ENCODE peak calls at places on chromosomes 12 and 14, in five cellular contexts. One of them, this sample, is unnamed.

GRCh38 chr14:85296466-85297210 is 233.3 kb upstream of the FLRT2 start:
- DNase-seq in H9: no peak
- DNase-seq in trophoblast cell: no peak
- DNase-seq in mesenchymal stem cell: peak; percentile 87
- DNase-seq in H1: no peak
- DNase-seq in this sample: no peak

GRCh38 chr12:113853491-113853890 is 112.6 kb downstream of the RBM19 start:
- DNase-seq in trophoblast cell: no peak
- DNase-seq in mesenchymal stem cell: no peak
- DNase-seq in H9: no peak
- DNase-seq in H1: no peak
- DNase-seq in this sample: no peak

GRCh38 chr12:31590730-31591307 is at the start of gene DENND5B:
- DNase-seq in mesenchymal stem cell: peak; percentile 75
- DNase-seq in trophoblast cell: peak; percentile 70
- DNase-seq in H1: no peak
- DNase-seq in H9: peak; percentile 65
- DNase-seq in this sample: peak; percentile 71

GRCh38 chr12:122072031-122072970 is 6.3 kb upstream of the MLXIP start:
- DNase-seq in trophoblast cell: no peak
- DNase-seq in mesenchymal stem cell: peak; percentile 93
- DNase-seq in H9: no peak
- DNase-seq in H1: no peak
- DNase-seq in this sample: no peak

GRCh38 chr12:188910-189621 is 24.9 kb downstream of the SLC6A12 start:
- DNase-seq in H1: no peak
- DNase-seq in H9: peak; percentile 82
- DNase-seq in mesenchymal stem cell: peak; percentile 57
- DNase-seq in trophoblast cell: peak; percentile 60
- DNase-seq in this sample: peak; percentile 54

GRCh38 chr14:67428501-67429031 is 16.6 kb upstream of the PLEK2 start:
- DNase-seq in mesenchymal stem cell: peak; percentile 57
- DNase-seq in trophoblast cell: peak; percentile 95
- DNase-seq in H9: peak; percentile 50
- DNase-seq in H1: no peak
- DNase-seq in this sample: no peak

GRCh38 chr12:82937151-82937550 is 250.4 kb downstream of the TMTC2 start:
- DNase-seq in trophoblast cell: peak; percentile 9
- DNase-seq in H9: no peak
- DNase-seq in H1: no peak
- DNase-seq in mesenchymal stem cell: no peak
- DNase-seq in this sample: no peak

GRCh38 chr14:76331328-76332011 is 44.5 kb upstream of the ESRRB start:
- DNase-seq in mesenchymal stem cell: no peak
- DNase-seq in trophoblast cell: no peak
- DNase-seq in H9: no peak
- DNase-seq in H1: no peak
- DNase-seq in this sample: no peak

GRCh38 chr12:111447571-111448265 is 42.0 kb downstream of the SH2B3 start:
- DNase-seq in H1: no peak
- DNase-seq in trophoblast cell: no peak
- DNase-seq in mesenchymal stem cell: no peak
- DNase-seq in H9: no peak
- DNase-seq in this sample: no peak

GRCh38 chr14:20696776-20697175 is 8.2 kb downstream of the ANG start:
- DNase-seq in mesenchymal stem cell: no peak
- DNase-seq in trophoblast cell: no peak
- DNase-seq in H9: no peak
- DNase-seq in H1: no peak
- DNase-seq in this sample: no peak

GRCh38 chr14:101636081-101636560 is 74.8 kb downstream of the DIO3 start:
- DNase-seq in H9: no peak
- DNase-seq in mesenchymal stem cell: no peak
- DNase-seq in H1: no peak
- DNase-seq in trophoblast cell: no peak
- DNase-seq in this sample: no peak

GRCh38 chr12:101078881-101079280 is 131.2 kb downstream of the SLC5A8 start:
- DNase-seq in H9: no peak
- DNase-seq in H1: no peak
- DNase-seq in mesenchymal stem cell: no peak
- DNase-seq in trophoblast cell: no peak
- DNase-seq in this sample: no peak

GRCh38 chr14:35112641-35113040 is 9.1 kb downstream of the PPP2R3C start:
- DNase-seq in H1: no peak
- DNase-seq in trophoblast cell: peak; percentile 51
- DNase-seq in mesenchymal stem cell: no peak
- DNase-seq in H9: no peak
- DNase-seq in this sample: no peak

GRCh38 chr14:35117112-35117511 is 4.7 kb downstream of the PPP2R3C start:
- DNase-seq in trophoblast cell: no peak
- DNase-seq in mesenchymal stem cell: no peak
- DNase-seq in H9: no peak
- DNase-seq in H1: no peak
- DNase-seq in this sample: no peak

GRCh38 chr14:35113308-35113950 is 8.4 kb downstream of the PPP2R3C start:
- DNase-seq in trophoblast cell: peak; percentile 96
- DNase-seq in H9: no peak
- DNase-seq in mesenchymal stem cell: no peak
- DNase-seq in H1: no peak
- DNase-seq in this sample: no peak

GRCh38 chr14:35114036-35114435 is 7.8 kb downstream of the PPP2R3C start:
- DNase-seq in trophoblast cell: peak; percentile 80
- DNase-seq in H1: no peak
- DNase-seq in mesenchymal stem cell: peak; percentile 46
- DNase-seq in H9: no peak
- DNase-seq in this sample: no peak

DNA sequence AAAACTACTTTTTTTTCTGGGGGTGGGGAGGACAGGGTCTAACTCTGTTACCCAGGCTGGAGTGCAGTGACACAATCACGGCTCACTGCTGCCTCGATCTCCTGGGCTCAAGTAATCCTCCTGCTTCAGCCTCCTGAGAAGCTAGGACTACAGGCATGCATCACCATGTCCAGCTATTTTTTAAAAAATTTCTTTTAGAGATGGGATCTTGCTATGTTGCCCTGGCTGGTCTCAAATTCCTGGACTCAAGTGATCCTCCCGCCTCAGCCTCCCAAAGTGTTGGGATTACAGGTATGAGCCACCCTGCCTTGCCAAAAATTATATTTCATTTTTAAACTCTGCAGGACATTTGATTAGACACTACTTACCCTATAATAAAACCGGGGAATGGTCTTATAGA is 5.5 kb downstream of the PPP2R3C start:
- DNase-seq in mesenchymal stem cell: no peak
- DNase-seq in trophoblast cell: peak; percentile 73
- DNase-seq in H9: no peak
- DNase-seq in H1: no peak
- DNase-seq in this sample: no peak
- H2BK12ac ChIP-seq in mesenchymal stem cell: no peak overlapping the region
- H2BK12ac ChIP-seq in trophoblast cell: no peak overlapping the region
- H2BK12ac ChIP-seq in H9: no peak overlapping the region
- H2BK12ac ChIP-seq in H1: no peak overlapping the region
- H2BK12ac ChIP-seq in this sample: no peak overlapping the region

DNA sequence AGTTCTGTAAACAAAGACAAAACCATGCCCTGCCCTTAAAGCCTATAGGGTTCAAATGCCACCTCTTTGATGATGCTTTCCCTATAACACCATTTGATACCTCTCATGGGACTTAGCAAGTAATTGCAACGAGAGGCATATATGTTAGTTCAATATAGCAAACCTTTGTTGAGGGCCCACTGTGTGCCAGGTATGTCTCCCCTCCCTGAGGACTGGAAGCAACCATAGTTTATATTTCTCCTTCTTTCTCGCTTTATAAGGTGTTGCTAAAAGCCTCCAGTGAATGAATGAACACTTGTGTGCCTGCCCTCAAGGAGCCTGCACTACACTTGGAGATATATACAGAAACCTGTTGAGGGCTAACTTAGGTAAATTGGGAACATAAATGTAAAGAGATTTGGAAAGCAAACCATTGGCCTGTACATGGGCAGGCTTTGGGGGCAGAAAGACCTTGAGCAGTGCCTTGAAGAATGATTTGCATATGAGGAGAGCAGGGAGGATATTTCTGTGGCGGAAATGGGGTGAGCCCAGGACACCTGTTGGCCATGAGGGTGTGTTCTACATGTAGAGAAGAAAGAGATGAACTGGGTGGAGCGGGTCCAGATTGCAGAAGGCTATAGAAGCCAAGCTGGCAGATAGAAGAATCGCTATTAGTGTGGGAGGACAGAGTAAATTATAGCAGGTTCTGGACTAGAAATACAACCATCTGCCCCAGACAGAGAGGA is 1.8 kb upstream of the CKAP4 start:
- DNase-seq in trophoblast cell: no peak
- DNase-seq in H9: peak; percentile 23
- DNase-seq in H1: no peak
- DNase-seq in mesenchymal stem cell: no peak
- DNase-seq in this sample: no peak
- H3K4me1 ChIP-seq in trophoblast cell: peaks cover 4% of the 10 kb centered on the region
- H3K4me1 ChIP-seq in H9: peaks cover 8% of the 10 kb centered on the region
- H3K4me1 ChIP-seq in H1: peaks cover 12% of the 10 kb centered on the region
- H3K4me1 ChIP-seq in mesenchymal stem cell: peaks cover 12% of the 10 kb centered on the region
- H3K4me1 ChIP-seq in this sample: peaks cover 14% of the 10 kb centered on the region

DNA sequence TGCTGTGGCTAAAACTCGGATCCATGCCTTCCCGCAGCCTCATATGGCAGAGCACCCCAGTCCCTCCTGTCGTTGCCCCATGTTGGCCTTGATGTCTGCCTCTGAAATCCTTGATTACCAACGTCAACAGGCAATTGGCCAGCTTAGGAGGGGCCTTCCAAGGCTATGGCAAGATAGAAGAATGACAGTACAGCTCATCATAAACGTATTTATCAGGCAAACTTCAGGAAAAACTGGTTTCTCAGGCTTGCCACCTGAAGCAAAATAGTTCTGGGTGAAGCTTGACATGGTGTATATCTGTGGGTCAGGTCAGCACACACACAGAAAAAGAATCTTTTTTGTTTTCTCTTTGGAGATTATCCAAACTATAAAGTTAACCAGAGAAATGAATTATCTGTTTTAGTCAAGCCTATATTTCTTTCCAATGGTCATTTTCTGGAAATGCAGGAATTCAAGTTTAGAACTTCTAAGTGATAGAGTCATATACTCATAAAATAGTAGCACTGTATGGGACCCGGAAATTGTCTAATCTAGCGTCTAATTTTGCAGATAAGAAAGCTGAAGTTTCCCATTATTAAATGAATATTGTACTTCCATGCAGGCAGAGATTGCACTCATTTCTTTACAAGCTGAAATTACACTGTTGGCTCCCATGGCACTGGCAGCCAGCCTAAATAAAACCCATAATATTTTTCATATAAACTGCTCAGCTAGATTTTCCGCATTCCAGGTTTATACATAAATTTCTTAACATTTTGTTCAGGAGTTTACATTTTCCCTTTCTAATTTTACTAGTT is 24.4 kb upstream of the DUSP16 start:
- DNase-seq in trophoblast cell: peak; percentile 99
- DNase-seq in H9: no peak
- DNase-seq in mesenchymal stem cell: no peak
- DNase-seq in H1: no peak
- DNase-seq in this sample: no peak
- H2BK12ac ChIP-seq in trophoblast cell: peak overlapping the region; percentile 19
- H2BK12ac ChIP-seq in H9: no peak overlapping the region
- H2BK12ac ChIP-seq in mesenchymal stem cell: no peak overlapping the region
- H2BK12ac ChIP-seq in H1: no peak overlapping the region
- H2BK12ac ChIP-seq in this sample: no peak overlapping the region

GRCh38 chr14:98204139-98204538 is 1067.9 kb downstream of the BCL11B start:
- DNase-seq in H1: no peak
- DNase-seq in H9: no peak
- DNase-seq in trophoblast cell: no peak
- DNase-seq in mesenchymal stem cell: no peak
- DNase-seq in this sample: no peak
- H3K4me1 ChIP-seq in H1: no peaks in the 10 kb centered on the region
- H3K4me1 ChIP-seq in H9: no peaks in the 10 kb centered on the region
- H3K4me1 ChIP-seq in trophoblast cell: no peaks in the 10 kb centered on the region
- H3K4me1 ChIP-seq in mesenchymal stem cell: no peaks in the 10 kb centered on the region
- H3K4me1 ChIP-seq in this sample: no peaks in the 10 kb centered on the region

GRCh38 chr14:96095581-96096476 is 56.7 kb downstream of the C14orf132 start:
- DNase-seq in trophoblast cell: peak; percentile 96
- DNase-seq in mesenchymal stem cell: peak; percentile 97
- DNase-seq in H1: no peak
- DNase-seq in H9: no peak
- DNase-seq in this sample: no peak

GRCh38 chr14:96095058-96095457 is 55.9 kb downstream of the C14orf132 start:
- DNase-seq in mesenchymal stem cell: no peak
- DNase-seq in trophoblast cell: no peak
- DNase-seq in H9: no peak
- DNase-seq in H1: no peak
- DNase-seq in this sample: no peak

GRCh38 chr14:96097752-96098151 is 58.6 kb downstream of the C14orf132 start:
- DNase-seq in H1: no peak
- DNase-seq in trophoblast cell: no peak
- DNase-seq in mesenchymal stem cell: no peak
- DNase-seq in H9: no peak
- DNase-seq in this sample: no peak

GRCh38 chr14:96098309-96098998 is 59.3 kb downstream of the C14orf132 start:
- DNase-seq in H9: peak; percentile 88
- DNase-seq in trophoblast cell: peak; percentile 82
- DNase-seq in H1: peak; percentile 58
- DNase-seq in mesenchymal stem cell: peak; percentile 76
- DNase-seq in this sample: peak; percentile 45

DNA sequence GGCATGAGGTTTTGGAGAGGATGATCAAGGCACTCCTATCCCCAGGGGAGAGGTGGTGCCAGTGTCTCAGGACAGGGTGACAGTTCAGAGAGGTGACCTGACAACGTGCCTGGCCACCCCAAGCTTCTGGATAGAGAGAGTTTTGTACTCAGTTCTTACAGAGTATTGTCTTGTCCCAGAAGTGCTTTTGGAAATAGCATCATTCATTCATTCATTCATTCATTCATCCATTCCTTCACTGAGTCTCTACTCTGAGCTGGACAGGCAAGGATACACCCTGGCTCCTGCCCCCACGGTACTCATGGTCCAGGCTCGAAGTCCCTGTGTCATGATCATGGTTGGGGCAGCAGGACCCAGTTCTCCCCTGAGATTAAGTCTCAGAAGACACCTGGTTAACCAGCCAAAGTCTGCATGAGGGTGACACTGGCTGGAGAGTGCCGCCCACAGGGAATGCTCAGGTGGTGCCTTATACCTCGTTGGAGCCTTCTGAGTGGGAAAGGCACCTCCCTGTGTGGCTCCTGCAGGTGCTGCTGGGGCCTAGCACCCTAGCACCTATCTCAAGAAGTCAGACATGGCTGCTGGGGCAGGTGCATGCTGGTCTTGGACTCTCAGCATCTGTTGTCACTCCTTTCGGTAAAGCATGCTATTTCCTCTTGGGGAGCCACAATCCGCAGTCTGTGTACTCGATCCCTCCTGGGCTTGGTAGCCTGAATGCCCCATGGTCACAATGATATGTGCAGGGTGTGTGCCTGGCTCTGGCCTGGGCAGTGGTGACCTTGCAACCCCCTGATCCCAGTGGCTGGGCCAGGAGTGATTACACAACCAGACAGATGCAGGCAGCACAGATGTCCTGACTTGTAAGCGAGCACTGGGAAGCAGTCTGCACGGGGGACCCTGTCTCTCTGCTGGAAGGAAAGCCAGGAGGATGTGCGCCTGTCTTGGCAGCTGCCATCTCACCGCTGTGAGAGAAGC is 57.8 kb downstream of the C14orf132 start:
- DNase-seq in mesenchymal stem cell: no peak
- DNase-seq in H1: no peak
- DNase-seq in H9: no peak
- DNase-seq in trophoblast cell: no peak
- DNase-seq in this sample: no peak
- H2BK12ac ChIP-seq in mesenchymal stem cell: peak overlapping the region; percentile 10
- H2BK12ac ChIP-seq in H1: peak overlapping the region; percentile 31
- H2BK12ac ChIP-seq in H9: no peak overlapping the region
- H2BK12ac ChIP-seq in trophoblast cell: no peak overlapping the region
- H2BK12ac ChIP-seq in this sample: no peak overlapping the region

This sample was measured in neuronal stem cell.